ENCODE peak calls at places on chromosomes 2 and 18, in nine cellular contexts. L is upper lobe of right lung, Y is neural progenitor cell, R is AG10803, B is A549, P is choroid plexus epithelial cell, Z is fibroblast of the aortic adventitia, W is transverse colon, I is GM23338. N is an unnamed sample.

GRCh38 chr2:110961024-110961423 is 159.7 kb upstream of the BCL2L11 start:
- DNase-seq in L (no peak), Y (no peak), R (no peak), B (no peak), P (no peak), Z (no peak), W (no peak), I (no peak), N (no peak)

GRCh38 chr2:101692037-101692436 is 5.5 kb upstream of the MAP4K4 start:
- DNase-seq in L (no peak), Y (no peak), R (no peak), B (no peak), P (no peak), Z (no peak), W (no peak), I (no peak), N (no peak)

GRCh38 chr2:196376984-196377877 is 205.9 kb upstream of the STK17B start:
- DNase-seq in L (no peak), Y (no peak), R (peak; percentile 75), B (no peak), P (peak; percentile 65), Z (peak; percentile 78), W (no peak), I (no peak), N (no peak)

GRCh38 chr2:198930170-198930569 is 527.6 kb downstream of the SATB2 start:
- DNase-seq in L (no peak), Y (peak; percentile 33), R (peak; percentile 32), B (peak; percentile 2), P (no peak), Z (peak; percentile 4), W (no peak), I (peak; percentile 61), N (no peak)

GRCh38 chr2:128197059-128197458 is 106.1 kb downstream of the UGGT1 start:
- DNase-seq in L (no peak), Y (no peak), R (no peak), B (no peak), P (no peak), Z (no peak), W (no peak), I (no peak), N (no peak)

GRCh38 chr2:654896-655295 is 22.3 kb downstream of the TMEM18 start:
- DNase-seq in L (no peak), Y (no peak), R (no peak), B (no peak), P (no peak), Z (no peak), W (no peak), I (no peak), N (no peak)

GRCh38 chr18:42038936-42039335 is 83.9 kb downstream of the PIK3C3 start:
- DNase-seq in L (no peak), Y (no peak), R (peak; percentile 99), B (peak; percentile 53), P (peak; percentile 83), Z (peak; percentile 83), W (no peak), I (peak; percentile 10), N (peak; percentile 43)

GRCh38 chr18:48802543-48803428 is 148.0 kb downstream of the SMAD7 start:
- DNase-seq in L (peak; percentile 48), Y (peak; percentile 30), R (no peak), B (no peak), P (no peak), Z (no peak), W (peak; percentile 6), I (no peak), N (no peak)

GRCh38 chr18:33440384-33441043 is at the start of gene CCDC178:
- DNase-seq in L (peak; percentile 66), Y (peak; percentile 82), R (no peak), B (no peak), P (peak; percentile 9), Z (peak; percentile 2), W (peak; percentile 7), I (peak; percentile 83), N (no peak)

GRCh38 chr2:158889135-158889853 is 79.1 kb upstream of the TANC1 start:
- DNase-seq in L (no peak), Y (no peak), R (no peak), B (no peak), P (no peak), Z (no peak), W (no peak), I (no peak), N (no peak)

GRCh38 chr2:239290618-239291504 is 110.0 kb downstream of the HDAC4 start:
- DNase-seq in L (peak; percentile 41), Y (peak; percentile 82), R (no peak), B (no peak), P (no peak), Z (peak; percentile 85), W (peak; percentile 14), I (peak; percentile 36), N (no peak)

GRCh38 chr18:76376668-76377358 is 118.2 kb downstream of the ZNF516 start:
- DNase-seq in L (no peak), Y (no peak), R (no peak), B (no peak), P (no peak), Z (no peak), W (no peak), I (no peak), N (no peak)

GRCh38 chr2:137348301-137348700 is 583.0 kb downstream of the THSD7B start:
- DNase-seq in L (no peak), Y (no peak), R (peak; percentile 52), B (no peak), P (no peak), Z (no peak), W (no peak), I (no peak), N (peak; percentile 17)

GRCh38 chr18:67218556-67218955 is 298.0 kb downstream of the DSEL start:
- DNase-seq in L (no peak), Y (no peak), R (peak; percentile 3), B (no peak), P (no peak), Z (no peak), W (no peak), I (no peak), N (no peak)

GRCh38 chr2:101949304-101949703 is 42.5 kb upstream of the IL1R2 start:
- DNase-seq in L (no peak), Y (no peak), R (no peak), B (no peak), P (no peak), Z (no peak), W (no peak), I (no peak), N (no peak)

GRCh38 chr2:54999182-54999581 is 51.1 kb downstream of the RTN4 start:
- DNase-seq in L (no peak), Y (no peak), R (peak; percentile 81), B (no peak), P (peak; percentile 81), Z (peak; percentile 72), W (no peak), I (no peak), N (peak; percentile 36)

GRCh38 chr18:55534547-55534946 is 53.4 kb downstream of the TCF4 start:
- DNase-seq in L (no peak), Y (no peak), R (peak; percentile 34), B (no peak), P (peak; percentile 28), Z (no peak), W (no peak), I (no peak), N (no peak)

GRCh38 chr2:136384541-136385303 is 266.8 kb upstream of the CXCR4 start:
- DNase-seq in L (no peak), Y (peak; percentile 71), R (peak; percentile 16), B (peak; percentile 33), P (peak; percentile 53), Z (peak; percentile 44), W (peak; percentile 26), I (peak; percentile 70), N (no peak)

GRCh38 chr2:172098650-172099471 is 3.8 kb downstream of the DLX2 start:
- DNase-seq in L (no peak), Y (peak; percentile 79), R (peak; percentile 70), B (peak; percentile 77), P (peak; percentile 64), Z (peak; percentile 59), W (peak; percentile 34), I (peak; percentile 62), N (no peak)

GRCh38 chr18:23302514-23302851 is 150.6 kb upstream of the RIOK3 start:
- DNase-seq in L (no peak), Y (no peak), R (no peak), B (no peak), P (no peak), Z (no peak), W (no peak), I (no peak), N (no peak)

GRCh38 chr18:10113156-10114022 is 199.6 kb downstream of the VAPA start:
- DNase-seq in L (no peak), Y (no peak), R (peak; percentile 84), B (no peak), P (no peak), Z (peak; percentile 12), W (no peak), I (no peak), N (no peak)

GRCh38 chr2:233841183-233841582 is 13.2 kb downstream of the HJURP start:
- DNase-seq in L (peak; percentile 37), Y (no peak), R (no peak), B (no peak), P (no peak), Z (no peak), W (no peak), I (no peak), N (no peak)

GRCh38 chr2:12073217-12073852 is 326.9 kb downstream of the LPIN1 start:
- DNase-seq in L (no peak), Y (no peak), R (no peak), B (no peak), P (no peak), Z (no peak), W (no peak), I (no peak), N (no peak)
- H3K4me3 ChIP-seq in L (no peak overlapping the region), Y (no peak overlapping the region), R (no peak overlapping the region), B (no peak overlapping the region), P (no peak overlapping the region), Z (no peak overlapping the region), W (no peak overlapping the region), I (no peak overlapping the region), N (no peak overlapping the region)

DNA sequence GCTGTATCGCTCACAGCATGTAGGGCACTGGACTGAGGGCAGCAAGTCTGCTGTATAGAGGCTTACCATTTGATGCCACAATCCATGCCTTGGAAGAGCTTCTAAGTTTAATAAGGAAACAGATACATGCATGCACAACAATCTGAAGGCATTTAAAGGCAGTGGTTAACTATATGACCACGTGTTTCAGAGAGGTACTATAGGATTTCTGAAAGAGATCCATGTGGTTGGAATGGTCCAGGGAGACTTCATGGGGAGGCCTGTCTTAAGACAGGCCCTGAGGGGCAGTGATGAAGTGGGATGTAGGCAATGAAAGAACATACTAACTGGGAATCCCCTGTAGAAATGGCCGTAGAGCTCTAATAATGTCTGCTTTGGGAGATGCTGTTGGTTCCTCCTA is 702.3 kb upstream of the RAB6C start:
- DNase-seq in L (no peak), Y (no peak), R (no peak), B (no peak), P (no peak), Z (no peak), W (no peak), I (no peak), N (no peak)
- TF ChIP-seq CTCF in L (no peak), Y (no peak), R (no peak), B (no peak), P (no peak), Z (no peak), W (no peak), I (no peak), N (no peak)

GRCh38 chr2:97953867-97954266 is 41.9 kb downstream of the TMEM131 start:
- DNase-seq in L (no peak), Y (no peak), R (no peak), B (no peak), P (no peak), Z (no peak), W (no peak), I (no peak), N (no peak)
- H3K4me3 ChIP-seq in L (no peak overlapping the region), Y (no peak overlapping the region), R (no peak overlapping the region), B (no peak overlapping the region), P (no peak overlapping the region), Z (no peak overlapping the region), W (no peak overlapping the region), I (no peak overlapping the region), N (no peak overlapping the region)

GRCh38 chr18:12686100-12686499 is 16.4 kb downstream of the CEP76 start:
- DNase-seq in L (no peak), Y (no peak), R (peak; percentile 12), B (peak; percentile 55), P (peak; percentile 72), Z (peak; percentile 22), W (no peak), I (peak; percentile 11), N (no peak)
- TF ChIP-seq CTCF in L (no peak), Y (no peak), R (no peak), B (peak; percentile 38), P (peak; percentile 48), Z (no peak), W (no peak), I (no peak), N (no peak)

N was measured in HFF-Myc.